ENCODE peak calls at places on chromosomes 12 and 14, in four cellular contexts. One of them, this sample, is unnamed.

GRCh38 chr14:65478596-65478995 is 66.1 kb downstream of the FUT8 start:
- DNase-seq in chondrocyte: no peak
- DNase-seq in cardiac muscle cell: no peak
- DNase-seq in frontal cortex: no peak
- DNase-seq in this sample: peak

GRCh38 chr12:122159879-122160278 is 14.1 kb downstream of the IL31 start:
- DNase-seq in chondrocyte: no peak
- DNase-seq in cardiac muscle cell: no peak
- DNase-seq in frontal cortex: no peak
- DNase-seq in this sample: no peak

GRCh38 chr14:92582706-92583452 is 69.3 kb downstream of the RIN3 start:
- DNase-seq in chondrocyte: no peak
- DNase-seq in cardiac muscle cell: no peak
- DNase-seq in frontal cortex: no peak
- DNase-seq in this sample: no peak

GRCh38 chr14:76057914-76058313 is 72.4 kb downstream of the IFT43 start:
- DNase-seq in chondrocyte: no peak
- DNase-seq in frontal cortex: no peak
- DNase-seq in cardiac muscle cell: peak
- DNase-seq in this sample: no peak

GRCh38 chr12:54479421-54479820 is 6.0 kb upstream of the GTSF1 start:
- DNase-seq in chondrocyte: no peak
- DNase-seq in cardiac muscle cell: no peak
- DNase-seq in frontal cortex: no peak
- DNase-seq in this sample: no peak

GRCh38 chr14:76776306-76777251 is 15.3 kb downstream of the VASH1 start:
- DNase-seq in cardiac muscle cell: peak
- DNase-seq in chondrocyte: peak
- DNase-seq in frontal cortex: no peak
- DNase-seq in this sample: no peak

GRCh38 chr12:28925726-28926376 is 223.2 kb upstream of the FAR2 start:
- DNase-seq in chondrocyte: no peak
- DNase-seq in frontal cortex: no peak
- DNase-seq in cardiac muscle cell: no peak
- DNase-seq in this sample: no peak

GRCh38 chr12:54005853-54006699 is 2.7 kb upstream of the HOXC8 start:
- DNase-seq in cardiac muscle cell: peak
- DNase-seq in frontal cortex: peak
- DNase-seq in chondrocyte: no peak
- DNase-seq in this sample: peak

This sample was measured in H4.